ENCODE peak calls at places on chromosomes 12 and 14, in eight cellular contexts. One of them, this sample, is unnamed.

GRCh38 chr12:131592972-131593371 is 117.9 kb upstream of the SFSWAP start:
- DNase-seq in DMS79: no peak
- DNase-seq in cardiac muscle cell: no peak
- DNase-seq in ovary: no peak
- DNase-seq in head of caudate nucleus: no peak
- DNase-seq in left cardiac atrium: no peak
- DNase-seq in activated CD4-positive, alpha-beta T cell treated with anti-CD3 and anti-CD28 coated beads, Interleukin-2, amount 10 ng/mL, durations not matched to agents 7 days and 5 days: peak
- DNase-seq in activated T-cell treated with anti-CD3 and anti-CD28 coated beads for 1 hour: no peak
- DNase-seq in this sample: no peak

GRCh38 chr12:92759634-92760268 is 57.0 kb downstream of the PLEKHG7 start:
- DNase-seq in cardiac muscle cell: peak
- DNase-seq in ovary: no peak
- DNase-seq in DMS79: no peak
- DNase-seq in left cardiac atrium: no peak
- DNase-seq in activated T-cell treated with anti-CD3 and anti-CD28 coated beads for 1 hour: no peak
- DNase-seq in head of caudate nucleus: no peak
- DNase-seq in activated CD4-positive, alpha-beta T cell treated with anti-CD3 and anti-CD28 coated beads, Interleukin-2, amount 10 ng/mL, durations not matched to agents 7 days and 5 days: no peak
- DNase-seq in this sample: no peak

GRCh38 chr12:49624919-49625577 is 1.7 kb downstream of the PRPF40B start:
- DNase-seq in activated T-cell treated with anti-CD3 and anti-CD28 coated beads for 1 hour: no peak
- DNase-seq in activated CD4-positive, alpha-beta T cell treated with anti-CD3 and anti-CD28 coated beads, Interleukin-2, amount 10 ng/mL, durations not matched to agents 7 days and 5 days: no peak
- DNase-seq in head of caudate nucleus: no peak
- DNase-seq in left cardiac atrium: no peak
- DNase-seq in DMS79: no peak
- DNase-seq in cardiac muscle cell: peak
- DNase-seq in ovary: peak
- DNase-seq in this sample: no peak

GRCh38 chr12:83318386-83318971 is 631.8 kb downstream of the TMTC2 start:
- DNase-seq in head of caudate nucleus: no peak
- DNase-seq in activated T-cell treated with anti-CD3 and anti-CD28 coated beads for 1 hour: no peak
- DNase-seq in left cardiac atrium: no peak
- DNase-seq in cardiac muscle cell: no peak
- DNase-seq in activated CD4-positive, alpha-beta T cell treated with anti-CD3 and anti-CD28 coated beads, Interleukin-2, amount 10 ng/mL, durations not matched to agents 7 days and 5 days: no peak
- DNase-seq in DMS79: no peak
- DNase-seq in ovary: no peak
- DNase-seq in this sample: no peak

GRCh38 chr14:29353473-29353872 is 574.2 kb downstream of the PRKD1 start:
- DNase-seq in DMS79: no peak
- DNase-seq in cardiac muscle cell: no peak
- DNase-seq in head of caudate nucleus: no peak
- DNase-seq in activated T-cell treated with anti-CD3 and anti-CD28 coated beads for 1 hour: no peak
- DNase-seq in ovary: no peak
- DNase-seq in left cardiac atrium: no peak
- DNase-seq in activated CD4-positive, alpha-beta T cell treated with anti-CD3 and anti-CD28 coated beads, Interleukin-2, amount 10 ng/mL, durations not matched to agents 7 days and 5 days: no peak
- DNase-seq in this sample: no peak

GRCh38 chr12:111178194-111179081 is 190.5 kb downstream of the PHETA1 start:
- DNase-seq in cardiac muscle cell: peak
- DNase-seq in ovary: no peak
- DNase-seq in head of caudate nucleus: no peak
- DNase-seq in DMS79: no peak
- DNase-seq in activated CD4-positive, alpha-beta T cell treated with anti-CD3 and anti-CD28 coated beads, Interleukin-2, amount 10 ng/mL, durations not matched to agents 7 days and 5 days: no peak
- DNase-seq in left cardiac atrium: no peak
- DNase-seq in activated T-cell treated with anti-CD3 and anti-CD28 coated beads for 1 hour: no peak
- DNase-seq in this sample: no peak

GRCh38 chr12:26416550-26416949 is 221.2 kb downstream of the SSPN start:
- DNase-seq in cardiac muscle cell: no peak
- DNase-seq in DMS79: no peak
- DNase-seq in activated CD4-positive, alpha-beta T cell treated with anti-CD3 and anti-CD28 coated beads, Interleukin-2, amount 10 ng/mL, durations not matched to agents 7 days and 5 days: no peak
- DNase-seq in ovary: no peak
- DNase-seq in head of caudate nucleus: no peak
- DNase-seq in activated T-cell treated with anti-CD3 and anti-CD28 coated beads for 1 hour: no peak
- DNase-seq in left cardiac atrium: no peak
- DNase-seq in this sample: no peak

GRCh38 chr12:21962236-21962635 is 21.0 kb upstream of the ABCC9 start:
- DNase-seq in left cardiac atrium: no peak
- DNase-seq in cardiac muscle cell: no peak
- DNase-seq in head of caudate nucleus: no peak
- DNase-seq in activated CD4-positive, alpha-beta T cell treated with anti-CD3 and anti-CD28 coated beads, Interleukin-2, amount 10 ng/mL, durations not matched to agents 7 days and 5 days: no peak
- DNase-seq in DMS79: no peak
- DNase-seq in ovary: no peak
- DNase-seq in activated T-cell treated with anti-CD3 and anti-CD28 coated beads for 1 hour: no peak
- DNase-seq in this sample: no peak

GRCh38 chr12:105355752-105356151 is 25.3 kb downstream of the C12orf75 start:
- DNase-seq in ovary: no peak
- DNase-seq in activated CD4-positive, alpha-beta T cell treated with anti-CD3 and anti-CD28 coated beads, Interleukin-2, amount 10 ng/mL, durations not matched to agents 7 days and 5 days: no peak
- DNase-seq in activated T-cell treated with anti-CD3 and anti-CD28 coated beads for 1 hour: no peak
- DNase-seq in left cardiac atrium: no peak
- DNase-seq in cardiac muscle cell: peak
- DNase-seq in head of caudate nucleus: no peak
- DNase-seq in DMS79: no peak
- DNase-seq in this sample: no peak

GRCh38 chr14:97703006-97703760 is 906.0 kb downstream of the VRK1 start:
- DNase-seq in cardiac muscle cell: no peak
- DNase-seq in DMS79: no peak
- DNase-seq in activated CD4-positive, alpha-beta T cell treated with anti-CD3 and anti-CD28 coated beads, Interleukin-2, amount 10 ng/mL, durations not matched to agents 7 days and 5 days: peak
- DNase-seq in left cardiac atrium: no peak
- DNase-seq in activated T-cell treated with anti-CD3 and anti-CD28 coated beads for 1 hour: no peak
- DNase-seq in ovary: no peak
- DNase-seq in head of caudate nucleus: no peak
- DNase-seq in this sample: no peak

GRCh38 chr12:12786716-12787601 is 1.5 kb downstream of the APOLD1 start:
- DNase-seq in DMS79: peak
- DNase-seq in head of caudate nucleus: peak
- DNase-seq in ovary: peak
- DNase-seq in cardiac muscle cell: peak
- DNase-seq in activated T-cell treated with anti-CD3 and anti-CD28 coated beads for 1 hour: peak
- DNase-seq in left cardiac atrium: peak
- DNase-seq in activated CD4-positive, alpha-beta T cell treated with anti-CD3 and anti-CD28 coated beads, Interleukin-2, amount 10 ng/mL, durations not matched to agents 7 days and 5 days: peak
- DNase-seq in this sample: peak

GRCh38 chr12:79098530-79098929 is 234.0 kb downstream of the SYT1 start:
- DNase-seq in cardiac muscle cell: no peak
- DNase-seq in DMS79: no peak
- DNase-seq in activated CD4-positive, alpha-beta T cell treated with anti-CD3 and anti-CD28 coated beads, Interleukin-2, amount 10 ng/mL, durations not matched to agents 7 days and 5 days: no peak
- DNase-seq in ovary: no peak
- DNase-seq in activated T-cell treated with anti-CD3 and anti-CD28 coated beads for 1 hour: no peak
- DNase-seq in left cardiac atrium: no peak
- DNase-seq in head of caudate nucleus: no peak
- DNase-seq in this sample: no peak

GRCh38 chr14:65042731-65043372 is 56.2 kb downstream of the FNTB start:
- DNase-seq in activated CD4-positive, alpha-beta T cell treated with anti-CD3 and anti-CD28 coated beads, Interleukin-2, amount 10 ng/mL, durations not matched to agents 7 days and 5 days: no peak
- DNase-seq in head of caudate nucleus: peak
- DNase-seq in cardiac muscle cell: no peak
- DNase-seq in ovary: no peak
- DNase-seq in DMS79: no peak
- DNase-seq in activated T-cell treated with anti-CD3 and anti-CD28 coated beads for 1 hour: no peak
- DNase-seq in left cardiac atrium: no peak
- DNase-seq in this sample: no peak

GRCh38 chr12:105322070-105322469 is 8.4 kb upstream of the C12orf75 start:
- DNase-seq in ovary: no peak
- DNase-seq in cardiac muscle cell: no peak
- DNase-seq in head of caudate nucleus: no peak
- DNase-seq in DMS79: no peak
- DNase-seq in activated T-cell treated with anti-CD3 and anti-CD28 coated beads for 1 hour: no peak
- DNase-seq in activated CD4-positive, alpha-beta T cell treated with anti-CD3 and anti-CD28 coated beads, Interleukin-2, amount 10 ng/mL, durations not matched to agents 7 days and 5 days: no peak
- DNase-seq in left cardiac atrium: no peak
- DNase-seq in this sample: no peak

GRCh38 chr12:104164635-104165034 is 26.6 kb upstream of the NFYB start:
- DNase-seq in left cardiac atrium: no peak
- DNase-seq in head of caudate nucleus: no peak
- DNase-seq in activated T-cell treated with anti-CD3 and anti-CD28 coated beads for 1 hour: no peak
- DNase-seq in cardiac muscle cell: no peak
- DNase-seq in DMS79: no peak
- DNase-seq in ovary: no peak
- DNase-seq in activated CD4-positive, alpha-beta T cell treated with anti-CD3 and anti-CD28 coated beads, Interleukin-2, amount 10 ng/mL, durations not matched to agents 7 days and 5 days: no peak
- DNase-seq in this sample: no peak